ENCODE peak calls at places on chromosomes 4 and X, in four cellular contexts. O is cardiac muscle cell; V is CD8-positive, alpha-beta memory T cell; G is body of pancreas. W is an unnamed sample.

GRCh38 chrX:50188859-50189258 is 11.9 kb downstream of the AKAP4 start:
- DNase-seq in O (no peak), V (no peak), G (no peak), W (no peak)

GRCh38 chr4:141759796-141760425 is 123.5 kb downstream of the IL15 start:
- DNase-seq in O (peak; percentile 62), V (no peak), G (no peak), W (no peak)

GRCh38 chrX:103687073-103687695 is 685 bp upstream of the MORF4L2 start:
- DNase-seq in O (peak; percentile 88), V (peak; percentile 90), G (peak; percentile 85), W (no peak)

GRCh38 chrX:37767438-37767837 is 12.4 kb upstream of the CYBB start:
- DNase-seq in O (no peak), V (no peak), G (no peak), W (no peak)

GRCh38 chr4:83454626-83455025 is 997 bp downstream of the HELQ start:
- DNase-seq in O (peak; percentile 30), V (peak; percentile 16), G (no peak), W (no peak)

GRCh38 chrX:115255003-115255402 is 21.1 kb upstream of the LRCH2 start:
- DNase-seq in O (no peak), V (no peak), G (no peak), W (no peak)

GRCh38 chr4:36088542-36088941 is 155.8 kb downstream of the ARAP2 start:
- DNase-seq in O (no peak), V (no peak), G (no peak), W (no peak)

GRCh38 chrX:80810365-80810978 is 795 bp upstream of the BRWD3 start:
- DNase-seq in O (peak; percentile 5), V (no peak), G (no peak), W (no peak)

GRCh38 chr4:182212211-182212761 is 30.9 kb upstream of the TENM3 start:
- DNase-seq in O (peak; percentile 29), V (no peak), G (no peak), W (no peak)

GRCh38 chr4:118917582-118917981 is 28.9 kb downstream of the SYNPO2 start:
- DNase-seq in O (peak; percentile 23), V (no peak), G (no peak), W (no peak)

GRCh38 chrX:21740329-21741274 is 17.3 kb downstream of the SMPX start:
- DNase-seq in O (no peak), V (no peak), G (peak; percentile 41), W (no peak)

GRCh38 chr4:123415977-123416376 is 19.4 kb downstream of the SPRY1 start:
- DNase-seq in O (peak; percentile 61), V (no peak), G (no peak), W (no peak)

GRCh38 chrX:11462648-11463047 is 169.4 kb downstream of the AMELX start:
- DNase-seq in O (no peak), V (no peak), G (no peak), W (no peak)

GRCh38 chr4:123659759-123660158 is 263.2 kb downstream of the SPRY1 start:
- DNase-seq in O (no peak), V (peak; percentile 3), G (no peak), W (no peak)

GRCh38 chr4:134200811-134201215 is 776 bp downstream of the PABPC4L start:
- DNase-seq in O (peak; percentile 15), V (no peak), G (peak; percentile 9), W (no peak)

GRCh38 chrX:45351478-45351877 is 150.8 kb upstream of the DIPK2B start:
- DNase-seq in O (peak; percentile 69), V (no peak), G (no peak), W (no peak)

GRCh38 chr4:111064342-111064993 is 441.6 kb upstream of the PITX2 start:
- DNase-seq in O (peak; percentile 0), V (no peak), G (no peak), W (no peak)

GRCh38 chrX:112636288-112636687 is 43.5 kb downstream of the LHFPL1 start:
- DNase-seq in O (no peak), V (no peak), G (no peak), W (no peak)

GRCh38 chr4:5215321-5215720 is 164.0 kb downstream of the STK32B start:
- DNase-seq in O (no peak), V (no peak), G (no peak), W (no peak)

GRCh38 chrX:19283597-19284339 is 60.0 kb upstream of the PDHA1 start:
- DNase-seq in O (no peak), V (no peak), G (no peak), W (no peak)

GRCh38 chrX:133497356-133497755 is 82.1 kb upstream of the GPC4 start:
- DNase-seq in O (no peak), V (no peak), G (no peak), W (no peak)

GRCh38 chrX:102697506-102697905 is 14.7 kb upstream of the GPRASP2 start:
- DNase-seq in O (peak; percentile 62), V (no peak), G (no peak), W (no peak)

GRCh38 chrX:132270021-132270420 is 50.8 kb upstream of the RAP2C start:
- DNase-seq in O (no peak), V (no peak), G (no peak), W (no peak)

GRCh38 chrX:42755820-42756219 is 22.1 kb downstream of the PPP1R2C start:
- DNase-seq in O (peak; percentile 70), V (no peak), G (peak; percentile 22), W (no peak)

GRCh38 chrX:489805-490204 is 103.1 kb upstream of the PPP2R3B start:
- DNase-seq in O (no peak), V (no peak), G (no peak), W (no peak)

GRCh38 chr4:2761035-2761923 is 5.1 kb upstream of the TNIP2 start:
- DNase-seq in O (peak; percentile 21), V (no peak), G (peak; percentile 86), W (no peak)

GRCh38 chr4:77052352-77052751 is 23.4 kb downstream of the CCNI start:
- DNase-seq in O (peak; percentile 53), V (peak; percentile 39), G (peak; percentile 56), W (peak; percentile 66)

GRCh38 chr4:182143822-182144620 is 99.2 kb upstream of the TENM3 start:
- DNase-seq in O (peak; percentile 68), V (no peak), G (peak; percentile 13), W (no peak)

GRCh38 chr4:172095161-172095560 is 282.0 kb downstream of the GALNTL6 start:
- DNase-seq in O (no peak), V (no peak), G (no peak), W (no peak)

GRCh38 chr4:81257021-81257420 is 42.0 kb upstream of the PRKG2 start:
- DNase-seq in O (peak; percentile 79), V (no peak), G (no peak), W (no peak)

GRCh38 chr4:133150643-133151300 is 1.7 kb downstream of the PCDH10 start:
- DNase-seq in O (peak; percentile 16), V (no peak), G (no peak), W (no peak)

DNA sequence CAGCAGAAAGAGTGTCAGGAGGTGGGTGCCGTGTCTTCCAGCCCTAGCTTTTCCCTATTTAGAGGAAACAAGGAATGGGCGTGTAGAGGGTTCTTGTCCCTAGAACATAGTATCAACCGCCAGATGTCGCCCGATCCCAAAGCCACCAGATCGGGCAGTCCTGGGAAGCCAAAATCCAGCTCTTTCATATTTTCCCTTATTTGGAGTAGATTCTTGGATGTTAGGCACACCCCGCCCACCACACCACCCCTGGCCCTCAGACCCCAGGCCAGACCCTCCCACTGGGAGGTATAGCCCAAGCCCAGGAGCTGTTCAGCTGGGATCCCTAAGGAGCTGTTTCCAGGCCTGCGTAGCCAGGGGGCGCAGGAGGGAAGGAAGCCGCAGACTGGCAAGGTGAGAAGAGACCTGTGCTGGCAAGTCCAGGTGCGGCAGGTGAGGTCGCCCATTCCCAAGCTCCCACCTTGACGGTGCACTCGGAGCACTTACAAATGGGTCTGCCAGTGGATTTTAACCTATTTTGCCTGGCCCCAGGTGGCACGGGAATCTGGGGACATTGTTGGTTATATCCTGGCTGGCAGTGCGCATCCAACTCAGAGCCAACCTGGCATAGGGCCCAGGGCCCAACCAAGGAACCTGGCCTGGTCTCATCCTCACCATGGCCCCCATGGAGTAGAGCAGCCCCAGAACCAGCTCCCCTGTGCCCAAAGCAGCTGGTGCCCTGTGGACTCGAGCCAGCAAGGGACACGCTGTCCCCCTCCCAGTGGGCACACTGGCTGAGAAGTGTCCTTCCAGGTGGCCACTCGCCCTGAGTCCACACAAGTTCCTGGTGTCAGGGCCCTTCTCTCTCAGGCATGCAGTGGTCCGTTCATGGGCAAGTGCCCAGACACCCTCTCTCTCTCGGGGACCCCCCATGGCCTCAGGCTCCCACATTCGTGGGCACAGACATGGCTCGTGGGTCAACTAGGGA is 811 bp downstream of the FLNA start:
- DNase-seq in O (peak; percentile 83), V (no peak), G (peak; percentile 80), W (no peak)
- H3K4me3 ChIP-seq in O (peak overlapping the region; percentile 24), V (peak overlapping the region; percentile 53), G (no peak overlapping the region), W (peak overlapping the region; percentile 33)

DNA sequence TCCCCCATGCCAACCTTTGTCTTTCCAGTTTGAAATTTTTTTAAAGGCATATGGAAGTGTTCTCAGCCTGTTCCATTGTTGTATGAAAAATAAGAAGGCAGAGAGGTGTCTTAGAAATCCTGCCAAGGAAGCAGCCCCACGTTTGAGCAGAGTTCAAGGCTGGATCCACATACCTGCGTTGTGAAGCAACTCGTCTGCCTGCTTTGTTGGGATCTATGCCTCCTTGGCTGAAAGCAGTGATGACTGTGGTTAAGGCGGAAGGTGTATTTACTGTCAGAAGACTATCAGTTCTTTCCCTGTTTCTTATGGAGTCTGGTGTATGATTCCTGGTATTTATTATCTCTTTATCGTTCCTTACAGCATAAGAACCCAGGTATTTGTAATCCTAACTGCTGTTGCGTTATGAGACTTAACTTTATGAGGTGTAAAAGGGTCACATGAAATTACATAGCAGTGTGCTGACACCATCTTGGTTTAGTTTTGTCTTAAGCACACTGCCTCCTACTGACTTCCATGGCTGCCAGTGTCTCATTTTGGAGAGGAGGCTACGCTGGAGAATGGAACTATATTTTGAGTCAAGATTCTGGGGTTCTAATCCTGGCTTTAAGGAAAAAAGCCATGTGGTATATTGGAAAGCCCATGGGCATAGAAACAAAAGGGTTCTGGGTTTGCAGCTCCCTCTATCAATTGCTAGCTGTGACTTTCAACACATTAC is 3.1 kb upstream of the MSMO1 start:
- DNase-seq in O (no peak), V (no peak), G (no peak), W (no peak)
- H3K27ac ChIP-seq in O (no peak overlapping the region), V (no peak overlapping the region), G (no peak overlapping the region), W (no peak overlapping the region)

GRCh38 chr4:27007507-27007906 is 146.9 kb downstream of the STIM2 start:
- DNase-seq in O (no peak), V (no peak), G (no peak), W (no peak)

GRCh38 chr4:27006646-27007045 is 146.0 kb downstream of the STIM2 start:
- DNase-seq in O (no peak), V (no peak), G (no peak), W (no peak)

GRCh38 chr4:27010334-27010940 is 149.8 kb downstream of the STIM2 start:
- DNase-seq in O (peak; percentile 79), V (peak; percentile 53), G (peak; percentile 57), W (no peak)

GRCh38 chr4:27009539-27009938 is 148.9 kb downstream of the STIM2 start:
- DNase-seq in O (no peak), V (no peak), G (no peak), W (no peak)

DNA sequence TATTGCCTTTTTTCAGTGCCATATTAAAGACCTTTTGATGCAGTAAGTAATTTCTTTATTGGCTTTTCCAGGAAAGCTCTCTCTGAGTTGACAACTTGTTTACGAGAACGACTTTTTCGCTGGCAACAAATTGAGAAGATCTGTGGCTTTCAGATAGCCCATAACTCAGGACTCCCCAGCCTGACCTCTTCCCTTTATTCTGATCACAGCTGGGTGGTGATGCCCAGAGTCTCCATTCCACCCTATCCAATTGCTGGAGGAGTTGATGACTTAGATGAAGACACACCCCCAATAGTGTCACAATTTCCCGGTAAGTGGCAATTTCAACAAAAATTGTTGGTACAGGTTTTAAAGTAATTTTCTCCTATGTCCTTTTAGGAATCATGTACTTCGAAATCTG is 148.1 kb downstream of the STIM2 start:
- DNase-seq in O (no peak), V (no peak), G (no peak), W (no peak)
- H3K4me3 ChIP-seq in O (no peak overlapping the region), V (no peak overlapping the region), G (no peak overlapping the region), W (no peak overlapping the region)

GRCh38 chr4:161791796-161792556 is 371.8 kb downstream of the FSTL5 start:
- DNase-seq in O (no peak), V (no peak), G (no peak), W (no peak)
- H3K27ac ChIP-seq in O (no peak overlapping the region), V (no peak overlapping the region), G (no peak overlapping the region), W (no peak overlapping the region)

W was measured in iPS DF 6.9.